ENCODE peak calls at places on chromosomes 5 and 9, in seven cellular contexts. G is CD4-positive, alpha-beta T cell; A is dorsolateral prefrontal cortex; Z is psoas muscle; Y is left ventricle myocardium inferior; C is fibroblast of lung; Q is tibial artery. E is an unnamed sample.

GRCh38 chr5:79771387-79771786 is 81.8 kb downstream of the CMYA5 start:
- DNase-seq in G (no peak), Q (no peak), Z (no peak), A (no peak), C (peak), Y (no peak), E (no peak)

GRCh38 chr5:86824642-86825041 is 206.9 kb downstream of the COX7C start:
- DNase-seq in C (no peak), Y (no peak), G (no peak), Z (no peak), A (no peak), Q (no peak), E (no peak)

GRCh38 chr5:83368317-83368716 is 103.2 kb upstream of the VCAN start:
- DNase-seq in Y (no peak), Q (no peak), G (no peak), C (peak), A (no peak), Z (no peak), E (peak)

GRCh38 chr5:98268162-98268860 is 505.2 kb upstream of the RGMB start:
- DNase-seq in Y (no peak), G (no peak), Q (no peak), A (no peak), C (no peak), Z (no peak), E (no peak)

GRCh38 chr9:5269249-5269715 is 35.2 kb downstream of the RLN2 start:
- DNase-seq in Y (no peak), Q (no peak), C (no peak), Z (no peak), G (no peak), A (no peak), E (no peak)

GRCh38 chr5:148659641-148660345 is 5.5 kb upstream of the HTR4 start:
- DNase-seq in C (no peak), A (no peak), Z (no peak), G (no peak), Q (no peak), Y (no peak), E (no peak)

GRCh38 chr5:128905225-128906110 is 59.8 kb upstream of the SLC27A6 start:
- DNase-seq in Q (no peak), Z (no peak), C (peak), A (no peak), G (peak), Y (no peak), E (no peak)

GRCh38 chr5:10306806-10307205 is 896 bp downstream of the CMBL start:
- DNase-seq in Y (no peak), C (no peak), A (no peak), Z (peak), Q (no peak), G (no peak), E (no peak)

GRCh38 chr5:118314936-118315335 is 673.4 kb downstream of the DTWD2 start:
- DNase-seq in G (no peak), Y (no peak), A (no peak), C (peak), Q (no peak), Z (no peak), E (no peak)

GRCh38 chr5:15510092-15510491 is 10.1 kb downstream of the FBXL7 start:
- DNase-seq in Z (no peak), Y (no peak), G (no peak), A (no peak), C (no peak), Q (no peak), E (no peak)

GRCh38 chr9:133160742-133161541 is 2.8 kb downstream of the GBGT1 start:
- DNase-seq in G (no peak), C (peak), A (no peak), Y (peak), Z (peak), Q (peak), E (peak)

GRCh38 chr9:87792831-87793288 is 66.9 kb downstream of the CTSL start:
- DNase-seq in A (no peak), Y (peak), G (no peak), Q (peak), C (peak), Z (peak), E (peak)

GRCh38 chr5:176441921-176442323 is 6.3 kb upstream of the FAF2 start:
- DNase-seq in G (no peak), Y (no peak), Z (no peak), C (peak), A (no peak), Q (no peak), E (no peak)

GRCh38 chr5:133398646-133399081 is 213.7 kb downstream of the FSTL4 start:
- DNase-seq in C (no peak), A (no peak), Q (no peak), Y (no peak), Z (no peak), G (no peak), E (no peak)

GRCh38 chr5:78641060-78641474 is 7.5 kb downstream of the LHFPL2 start:
- DNase-seq in A (no peak), C (no peak), Y (no peak), G (no peak), Z (no peak), Q (no peak), E (no peak)

GRCh38 chr5:164346785-164347630 is 841.6 kb downstream of the MAT2B start:
- DNase-seq in Q (no peak), Y (no peak), Z (no peak), A (no peak), G (no peak), C (no peak), E (no peak)

GRCh38 chr5:157182143-157182757 is 1.6 kb downstream of the ITK start:
- DNase-seq in A (no peak), Z (no peak), G (no peak), Y (no peak), Q (no peak), C (no peak), E (no peak)

GRCh38 chr5:145848854-145849253 is 13.7 kb upstream of the PRELID2 start:
- DNase-seq in Y (no peak), Q (no peak), Z (no peak), G (no peak), A (no peak), C (peak), E (no peak)

GRCh38 chr9:77785341-77785740 is 137.2 kb upstream of the GNA14 start:
- DNase-seq in C (no peak), Z (no peak), A (no peak), Q (no peak), G (no peak), Y (no peak), E (no peak)

GRCh38 chr5:129082225-129083136 is 12.1 kb upstream of the ISOC1 start:
- DNase-seq in A (no peak), Z (no peak), Y (no peak), Q (no peak), C (no peak), G (no peak), E (no peak)

GRCh38 chr9:130720762-130721161 is 27.2 kb downstream of the EXOSC2 start:
- DNase-seq in A (no peak), C (no peak), G (no peak), Z (no peak), Y (no peak), Q (no peak), E (no peak)

GRCh38 chr5:73183491-73183891 is 10.5 kb downstream of the TMEM174 start:
- DNase-seq in A (no peak), Q (no peak), C (no peak), G (no peak), Y (no peak), Z (no peak), E (no peak)

GRCh38 chr9:84140535-84141101 is 160.0 kb downstream of the RMI1 start:
- DNase-seq in A (no peak), Z (peak), Y (no peak), Q (no peak), G (no peak), C (peak), E (peak)

GRCh38 chr9:127311239-127311741 is 46.7 kb downstream of the GARNL3 start:
- DNase-seq in C (peak), Y (no peak), A (no peak), Q (peak), G (no peak), Z (no peak), E (no peak)

GRCh38 chr5:45060686-45061085 is 251.9 kb downstream of the MRPS30 start:
- DNase-seq in Q (no peak), Z (no peak), A (no peak), C (no peak), G (no peak), Y (no peak), E (no peak)

GRCh38 chr5:57538341-57538955 is 55.8 kb upstream of the ACTBL2 start:
- DNase-seq in Z (no peak), A (peak), Y (no peak), G (no peak), C (peak), Q (no peak), E (no peak)

GRCh38 chr5:148403344-148403743 is 19.6 kb downstream of the FBXO38 start:
- DNase-seq in Q (no peak), G (no peak), C (no peak), Z (no peak), A (no peak), Y (no peak), E (no peak)

GRCh38 chr9:38417003-38417965 is 7.0 kb downstream of the IGFBPL1 start:
- DNase-seq in Q (no peak), C (no peak), A (no peak), G (peak), Z (no peak), Y (no peak), E (no peak)

DNA sequence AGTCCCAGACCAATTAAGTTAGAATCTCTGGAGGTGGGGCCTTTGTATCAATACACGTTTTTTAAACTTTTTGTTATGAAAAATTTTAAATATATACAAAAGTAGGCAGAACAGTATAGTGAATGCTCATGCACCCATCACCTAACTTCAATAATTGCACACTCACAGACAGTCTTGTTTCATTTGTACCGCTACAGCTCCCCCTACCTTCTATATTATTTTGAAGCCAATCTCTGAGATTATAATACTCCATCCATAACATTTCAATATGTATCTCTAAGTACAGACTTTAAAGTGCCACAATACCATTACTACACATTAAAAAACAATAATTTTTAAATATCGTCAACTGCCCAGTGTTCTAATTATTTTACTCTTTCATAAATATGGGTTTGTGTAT is 32.9 kb downstream of the ISL1 start:
- DNase-seq in G (no peak), A (no peak), Z (no peak), Q (no peak), Y (no peak), C (no peak), E (no peak)
- TF ChIP-seq CTCF in G (no peak), A (no peak), Z (no peak), Q (no peak), Y (no peak), C (no peak), E (no peak)

DNA sequence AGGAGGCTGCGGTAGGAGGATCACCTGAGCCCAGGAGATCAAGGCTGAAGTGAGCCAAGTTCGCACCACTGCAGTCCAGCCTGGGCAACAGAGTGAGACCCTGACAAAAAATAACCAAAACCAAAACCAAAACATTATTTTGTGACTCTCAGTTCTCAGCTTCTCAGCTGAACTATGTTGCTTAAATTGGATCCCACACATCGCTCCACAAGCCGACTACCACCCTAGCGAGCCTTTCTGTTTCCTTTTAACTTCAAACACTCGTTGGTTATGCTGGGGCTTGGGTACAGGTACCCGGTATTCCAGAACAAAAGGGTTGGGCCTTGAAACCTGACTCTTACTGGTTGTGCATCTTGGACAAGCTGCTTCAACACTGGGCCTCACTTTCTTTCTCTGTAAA is 3.8 kb upstream of the PTGS1 start:
- DNase-seq in C (no peak), Z (no peak), Y (no peak), Q (no peak), G (no peak), A (no peak), E (no peak)
- H3K27ac ChIP-seq in C (no peak), Z (no peak), Y (no peak), Q (no peak), G (no peak), A (no peak), E (no peak)

GRCh38 chr5:33470544-33470943 is 29.8 kb downstream of the TARS1 start:
- DNase-seq in A (no peak), Z (no peak), Q (no peak), Y (no peak), C (peak), G (no peak), E (no peak)
- TF ChIP-seq CTCF in A (no peak), Z (peak), Q (no peak), Y (peak), C (peak), G (no peak), E (no peak)

GRCh38 chr9:113541019-113541900 is 77.7 kb downstream of the RGS3 start:
- DNase-seq in G (no peak), A (no peak), C (peak), Z (no peak), Q (peak), Y (no peak), E (no peak)

GRCh38 chr9:113543286-113544000 is 79.9 kb downstream of the RGS3 start:
- DNase-seq in Y (no peak), Z (no peak), C (no peak), G (no peak), A (no peak), Q (peak), E (peak)

GRCh38 chr9:113544001-113544340 is 80.4 kb downstream of the RGS3 start:
- DNase-seq in Y (no peak), A (no peak), C (no peak), G (no peak), Z (no peak), Q (peak), E (no peak)

GRCh38 chr9:113542016-113542415 is 78.5 kb downstream of the RGS3 start:
- DNase-seq in Z (no peak), G (no peak), A (no peak), Y (no peak), Q (peak), C (no peak), E (no peak)

DNA sequence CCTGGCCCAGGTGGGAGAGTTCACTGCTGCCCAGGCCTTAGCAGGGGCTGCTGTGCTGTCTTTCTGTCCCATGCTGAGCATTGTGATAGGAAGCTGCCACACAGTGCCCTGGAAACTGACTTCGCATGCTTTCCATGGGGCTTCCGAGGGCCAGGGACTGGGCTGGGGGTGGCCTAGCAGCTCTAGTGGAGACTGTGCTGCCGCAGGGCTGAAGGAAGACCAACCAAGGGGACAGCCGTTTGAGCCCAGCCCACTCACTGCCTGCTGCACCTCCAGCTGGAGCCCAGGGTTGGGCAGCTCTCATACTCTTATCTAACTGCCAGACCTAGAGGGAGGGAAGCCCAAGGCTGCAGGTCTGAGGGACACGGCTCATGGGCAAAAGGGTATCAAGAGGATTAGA is 79.2 kb downstream of the RGS3 start:
- DNase-seq in C (no peak), A (no peak), Q (peak), G (no peak), Y (no peak), Z (no peak), E (peak)
- H3K27ac ChIP-seq in C (no peak), A (no peak), Q (no peak), G (no peak), Y (peak), Z (no peak), E (no peak)

GRCh38 chr9:137683307-137683864 is 64.6 kb downstream of the EHMT1 start:
- DNase-seq in Q (peak), A (no peak), C (no peak), Y (no peak), Z (no peak), G (no peak), E (no peak)
- TF ChIP-seq CTCF in Q (no peak), A (no peak), C (no peak), Y (no peak), Z (no peak), G (no peak), E (no peak)

DNA sequence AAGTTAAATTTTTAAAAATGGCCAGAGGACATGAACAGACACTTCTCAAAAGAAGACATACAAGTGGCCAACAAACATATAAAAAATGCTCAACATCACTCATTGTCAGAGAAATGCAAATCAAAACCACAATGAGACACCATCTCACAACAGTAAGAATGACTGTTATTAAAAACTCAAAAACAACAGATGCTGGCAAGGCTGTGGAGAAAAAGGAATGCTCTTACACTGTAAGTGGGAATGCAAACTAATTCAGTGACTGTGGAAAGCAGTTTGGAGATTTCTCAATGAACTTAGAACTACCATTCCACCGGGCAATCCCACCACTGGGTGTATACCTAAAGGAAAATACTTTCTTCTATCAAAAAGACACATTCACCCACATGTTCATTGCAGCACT is 168.5 kb upstream of the PIK3R1 start:
- DNase-seq in Y (no peak), C (peak), Q (no peak), A (no peak), G (no peak), Z (no peak), E (no peak)
- H3K27ac ChIP-seq in Y (no peak), C (peak), Q (peak), A (no peak), G (no peak), Z (peak), E (no peak)

DNA sequence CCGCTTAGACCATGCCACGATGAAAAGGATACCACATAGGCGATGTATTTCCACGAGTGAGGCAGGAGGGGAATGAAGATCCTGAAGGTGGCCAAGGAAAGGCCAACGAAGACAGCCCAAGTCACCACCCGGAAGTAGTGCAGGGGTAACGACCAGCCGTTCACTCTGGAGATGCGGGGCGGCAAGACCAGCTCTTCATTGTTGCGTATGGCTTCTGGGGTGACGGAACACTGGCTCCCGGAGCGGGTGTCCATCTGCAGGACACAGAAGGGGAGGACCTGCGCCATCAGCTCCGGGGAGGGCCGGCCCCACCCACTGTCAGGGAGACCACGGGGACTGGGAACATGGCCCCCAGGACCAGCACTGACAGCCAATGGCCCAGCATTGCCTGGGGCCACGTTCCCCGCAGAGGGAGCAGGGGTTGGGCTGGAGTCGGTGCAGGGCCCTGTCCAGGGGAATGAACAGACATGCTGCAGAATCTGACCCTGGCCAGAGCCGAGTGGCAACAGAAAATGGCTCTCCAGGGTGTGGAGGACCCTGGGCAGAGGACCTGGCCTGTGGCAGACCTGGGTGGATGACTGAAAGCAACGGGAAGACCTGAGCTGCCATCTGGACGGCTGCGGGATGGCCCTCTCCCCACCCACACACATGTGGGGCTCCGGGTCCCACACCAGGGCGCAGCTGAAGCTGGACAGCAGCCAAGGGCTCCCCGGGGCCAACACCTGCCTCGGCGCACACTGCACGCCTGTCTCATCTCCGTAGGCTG is 17.7 kb downstream of the ZDHHC11B start:
- DNase-seq in A (no peak), Q (peak), Z (no peak), Y (no peak), G (no peak), C (no peak), E (peak)
- TF ChIP-seq CTCF in A (no peak), Q (no peak), Z (no peak), Y (no peak), G (no peak), C (no peak), E (no peak)

DNA sequence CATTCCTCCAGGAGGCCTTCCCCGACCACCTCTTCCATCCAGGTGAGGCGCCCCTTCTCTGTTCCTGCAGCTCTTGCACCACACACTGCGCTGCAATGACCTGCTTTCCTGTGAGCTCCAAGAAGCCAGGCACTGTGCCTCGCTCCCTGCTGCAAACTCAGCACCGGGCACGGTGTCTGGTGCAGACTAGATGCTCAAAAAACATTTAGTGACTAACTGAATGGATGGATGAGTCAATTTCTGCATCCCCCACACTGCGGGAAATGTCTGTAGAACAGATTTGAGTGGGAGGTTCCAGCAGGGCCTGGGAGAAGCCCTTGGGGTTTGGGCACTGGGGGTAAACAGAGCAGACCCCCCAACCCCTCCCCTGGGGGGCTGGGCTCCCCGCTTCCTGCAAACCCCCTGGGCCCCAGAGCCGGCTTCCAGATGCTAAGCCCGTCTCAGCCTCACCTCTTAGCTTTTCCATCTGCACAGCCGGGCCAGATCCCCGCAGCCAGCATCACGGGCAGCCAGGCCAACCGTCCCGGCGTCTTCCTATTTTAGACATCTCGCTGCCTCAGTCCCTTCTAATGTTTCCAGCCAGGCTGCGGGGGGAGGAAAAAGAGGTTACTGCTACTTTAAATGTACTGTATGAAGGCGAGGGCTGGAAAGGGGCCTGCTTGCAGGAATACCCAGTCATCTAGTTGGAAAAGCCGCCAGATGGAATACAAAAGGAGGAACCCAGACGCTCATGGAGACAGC is 66.9 kb upstream of the GGTA1 start:
- DNase-seq in Z (peak), A (peak), C (peak), Q (peak), Y (peak), G (no peak), E (no peak)
- H3K27ac ChIP-seq in Z (peak), A (no peak), C (peak), Q (peak), Y (peak), G (no peak), E (peak)

E was measured in left lung.